ENCODE peak calls at places on chromosomes 7 and 10, in five cellular contexts. F, P, Q, G and A are unnamed samples.

GRCh38 chr10:60270426-60270825 is 119.2 kb downstream of the ANK3 start:
- DNase-seq in F (peak; percentile 40), P (no peak), Q (no peak), G (no peak), A (no peak)

GRCh38 chr10:89861584-89862287 is 160.3 kb downstream of the KIF20B start:
- DNase-seq in F (peak; percentile 42), P (no peak), Q (no peak), G (peak; percentile 6), A (no peak)

GRCh38 chr7:150842018-150842417 is 10.3 kb upstream of the AOC1 start:
- DNase-seq in F (no peak), P (no peak), Q (no peak), G (no peak), A (no peak)

GRCh38 chr10:21134645-21135395 is 237.7 kb upstream of the NEBL start:
- DNase-seq in F (no peak), P (no peak), Q (no peak), G (no peak), A (no peak)

GRCh38 chr10:93580824-93581223 is 14.4 kb downstream of the FFAR4 start:
- DNase-seq in F (peak; percentile 33), P (no peak), Q (peak; percentile 86), G (no peak), A (no peak)

GRCh38 chr7:150954986-150955518 is 23.1 kb downstream of the KCNH2 start:
- DNase-seq in F (no peak), P (no peak), Q (no peak), G (no peak), A (no peak)

GRCh38 chr7:101527844-101528667 is 101.0 kb downstream of the MYL10 start:
- DNase-seq in F (peak; percentile 69), P (no peak), Q (no peak), G (no peak), A (no peak)

GRCh38 chr7:158816271-158816670 is 13.0 kb downstream of the ESYT2 start:
- DNase-seq in F (no peak), P (no peak), Q (no peak), G (peak; percentile 84), A (no peak)

GRCh38 chr7:20352573-20353304 is 22.0 kb downstream of the ITGB8 start:
- DNase-seq in F (peak; percentile 31), P (no peak), Q (no peak), G (peak; percentile 13), A (no peak)

GRCh38 chr7:50182734-50183133 is 89.7 kb upstream of the ZPBP start:
- DNase-seq in F (no peak), P (no peak), Q (no peak), G (no peak), A (no peak)

GRCh38 chr7:76225379-76225778 is 23.7 kb downstream of the SRRM3 start:
- DNase-seq in F (peak; percentile 23), P (no peak), Q (peak; percentile 88), G (no peak), A (no peak)

GRCh38 chr7:582081-582835 is 62.6 kb upstream of the PDGFA start:
- DNase-seq in F (no peak), P (no peak), Q (no peak), G (no peak), A (no peak)

GRCh38 chr10:91700788-91701444 is 68.0 kb upstream of the PPP1R3C start:
- DNase-seq in F (peak; percentile 81), P (no peak), Q (no peak), G (no peak), A (no peak)

GRCh38 chr10:72550239-72550638 is 75.6 kb downstream of the MICU1 start:
- DNase-seq in F (no peak), P (no peak), Q (no peak), G (no peak), A (no peak)

GRCh38 chr7:74093671-74094223 is 10.1 kb downstream of the LIMK1 start:
- DNase-seq in F (no peak), P (peak; percentile 30), Q (no peak), G (no peak), A (no peak)

GRCh38 chr10:99656199-99657064 is 2.9 kb upstream of the ENTPD7 start:
- DNase-seq in F (no peak), P (no peak), Q (no peak), G (no peak), A (no peak)

GRCh38 chr7:87784424-87784823 is 91.7 kb downstream of the SLC25A40 start:
- DNase-seq in F (peak; percentile 4), P (no peak), Q (no peak), G (no peak), A (no peak)

GRCh38 chr7:86991844-86992243 is 67.6 kb downstream of the ELAPOR2 start:
- DNase-seq in F (no peak), P (no peak), Q (no peak), G (no peak), A (no peak)

GRCh38 chr10:43128331-43128730 is 9.9 kb upstream of the CSGALNACT2 start:
- DNase-seq in F (no peak), P (no peak), Q (no peak), G (no peak), A (no peak)

GRCh38 chr7:29488977-29489376 is 74.7 kb upstream of the PRR15 start:
- DNase-seq in F (peak; percentile 24), P (no peak), Q (no peak), G (peak; percentile 61), A (no peak)

GRCh38 chr7:45174966-45175765 is 17.6 kb downstream of the RAMP3 start:
- DNase-seq in F (no peak), P (no peak), Q (no peak), G (no peak), A (no peak)

GRCh38 chr10:50629495-50630122 is 5.9 kb upstream of the SGMS1 start:
- DNase-seq in F (peak; percentile 12), P (no peak), Q (no peak), G (no peak), A (no peak)

GRCh38 chr10:124568339-124568738 is 106.7 kb downstream of the LHPP start:
- DNase-seq in F (no peak), P (no peak), Q (no peak), G (peak; percentile 95), A (no peak)

GRCh38 chr7:134290286-134290685 is 26.4 kb downstream of the SLC35B4 start:
- DNase-seq in F (peak; percentile 15), P (no peak), Q (no peak), G (no peak), A (no peak)

DNA sequence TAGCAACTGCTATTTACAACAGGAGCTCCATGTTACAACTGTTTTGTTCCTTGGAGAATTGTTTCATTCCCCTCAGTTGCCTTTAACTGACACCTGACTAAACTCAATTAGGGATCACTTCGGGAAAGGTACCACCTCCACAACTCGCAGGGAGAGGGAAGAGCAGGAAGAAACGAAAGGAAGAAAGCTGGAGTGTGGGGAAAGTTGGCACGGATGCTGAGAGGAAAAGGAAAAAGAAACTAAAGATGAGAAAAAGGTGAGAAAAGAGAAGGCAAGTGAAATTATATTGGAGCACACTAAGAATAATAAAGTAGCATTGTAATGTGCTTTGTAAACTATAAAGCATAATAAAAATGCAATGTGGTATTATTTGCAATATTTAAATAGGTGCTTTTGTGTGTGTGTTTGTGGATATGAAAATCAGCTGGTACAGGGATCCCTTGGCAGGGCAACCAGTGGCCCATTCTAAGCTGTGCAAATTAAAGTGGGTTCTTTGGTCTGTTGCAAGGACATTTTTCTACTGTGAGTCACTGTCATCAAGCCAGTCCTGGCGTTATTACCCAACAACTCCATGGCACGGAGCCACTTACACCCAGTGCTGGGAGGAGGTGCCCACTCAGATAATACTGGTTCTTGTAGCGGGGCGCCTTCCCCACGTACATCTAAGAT is 45.9 kb downstream of the HIPK2 start:
- DNase-seq in F (peak; percentile 83), P (peak; percentile 72), Q (no peak), G (peak; percentile 82), A (no peak)
- H3K4me1 ChIP-seq in F (peaks cover 41% of the 10 kb centered on the region), P (peaks cover 7% of the 10 kb centered on the region), Q (peaks cover 27% of the 10 kb centered on the region), G (no peaks in the 10 kb centered on the region), A (peaks cover 20% of the 10 kb centered on the region)

GRCh38 chr7:54880326-54880989 is 121.4 kb upstream of the SEC61G start:
- DNase-seq in F (no peak), P (no peak), Q (no peak), G (no peak), A (no peak)
- H3K4me1 ChIP-seq in F (peaks cover 1% of the 10 kb centered on the region), P (no peaks in the 10 kb centered on the region), Q (no peaks in the 10 kb centered on the region), G (no peaks in the 10 kb centered on the region), A (no peaks in the 10 kb centered on the region)

GRCh38 chr10:31064334-31064733 is 32.7 kb upstream of the ZNF438 start:
- DNase-seq in F (peak; percentile 88), P (peak; percentile 44), Q (no peak), G (no peak), A (no peak)
- H3K4me1 ChIP-seq in F (peaks cover 7% of the 10 kb centered on the region), P (peaks cover 6% of the 10 kb centered on the region), Q (peaks cover 4% of the 10 kb centered on the region), G (peaks cover 7% of the 10 kb centered on the region), A (no peaks in the 10 kb centered on the region)

DNA sequence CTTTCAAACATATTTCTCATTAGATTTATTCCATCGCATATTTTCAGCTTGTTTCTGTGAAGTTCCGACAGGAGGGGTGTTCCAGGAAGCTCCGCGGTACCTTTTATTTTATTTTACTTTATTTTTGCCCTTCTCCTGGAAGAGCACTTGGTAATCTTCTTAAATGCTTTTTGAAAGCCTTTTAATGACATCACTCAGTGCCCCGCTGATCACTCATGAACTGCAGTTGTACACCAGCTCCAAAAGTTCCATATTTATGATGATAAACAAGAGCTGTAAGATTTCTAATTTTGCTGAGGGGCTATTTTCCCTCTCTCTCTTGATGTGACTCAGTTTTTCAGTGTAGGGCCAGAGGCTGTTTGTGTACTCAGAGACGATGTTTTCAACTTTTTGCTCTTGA is 144.4 kb downstream of the KIAA1217 start:
- DNase-seq in F (no peak), P (no peak), Q (no peak), G (no peak), A (no peak)
- H3K4me1 ChIP-seq in F (peaks cover 6% of the 10 kb centered on the region), P (no peaks in the 10 kb centered on the region), Q (peaks cover 53% of the 10 kb centered on the region), G (peaks cover 26% of the 10 kb centered on the region), A (no peaks in the 10 kb centered on the region)

GRCh38 chr10:11049772-11050171 is 32.1 kb downstream of the CELF2 start:
- DNase-seq in F (no peak), P (no peak), Q (no peak), G (no peak), A (no peak)

GRCh38 chr10:11046766-11047165 is 29.1 kb downstream of the CELF2 start:
- DNase-seq in F (no peak), P (no peak), Q (no peak), G (no peak), A (no peak)

GRCh38 chr10:11050301-11051000 is 32.8 kb downstream of the CELF2 start:
- DNase-seq in F (no peak), P (no peak), Q (no peak), G (no peak), A (no peak)

GRCh38 chr10:11048707-11049296 is 31.1 kb downstream of the CELF2 start:
- DNase-seq in F (no peak), P (no peak), Q (no peak), G (no peak), A (no peak)

GRCh38 chr10:11051001-11051324 is 33.3 kb downstream of the CELF2 start:
- DNase-seq in F (no peak), P (no peak), Q (no peak), G (no peak), A (no peak)
- H3K4me1 ChIP-seq in F (no peaks in the 10 kb centered on the region), P (peaks cover 11% of the 10 kb centered on the region), Q (peaks cover 48% of the 10 kb centered on the region), G (no peaks in the 10 kb centered on the region), A (no peaks in the 10 kb centered on the region)

DNA sequence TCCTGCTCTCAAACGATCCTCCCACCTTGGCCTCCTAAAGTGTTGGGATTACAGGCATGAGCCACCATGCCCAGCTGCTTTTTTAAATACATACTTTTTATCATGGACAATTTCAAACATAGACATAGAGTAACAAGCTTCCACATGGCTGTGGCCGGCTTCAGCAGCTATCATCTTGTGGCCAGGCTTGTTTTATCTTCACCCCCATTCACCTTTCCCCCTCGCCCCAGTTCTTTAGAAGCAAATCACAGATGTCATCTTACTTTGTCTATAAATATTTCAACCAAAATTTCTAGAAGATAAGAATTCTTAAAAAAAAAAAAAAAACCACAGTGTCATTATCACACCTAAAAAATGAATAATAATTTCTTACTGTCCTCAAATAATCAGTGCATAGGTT is 5.9 kb downstream of the FOXK1 start:
- DNase-seq in F (no peak), P (no peak), Q (no peak), G (no peak), A (no peak)
- H3K4me1 ChIP-seq in F (peaks cover 17% of the 10 kb centered on the region), P (peaks cover 5% of the 10 kb centered on the region), Q (peaks cover 11% of the 10 kb centered on the region), G (peaks cover 10% of the 10 kb centered on the region), A (peaks cover 67% of the 10 kb centered on the region)